ENCODE peak calls at places on chromosomes 11 and 22, in eight cellular contexts. E is testis; M is SJSA1; G is transverse colon; A is CD8-positive, alpha-beta T cell; F is tibial nerve; O is DND-41; T is A673. H is an unnamed sample. For H3K4me1 and H3K27me3, the result is how much of the 10 kb centered on the place peaks cover.

GRCh38 chr11:61754534-61755482 is 2.4 kb downstream of the MYRF start:
- DNase-seq in E (no peak), T (no peak), G (no peak), M (no peak), A (no peak), F (no peak), O (no peak), H (no peak)

GRCh38 chr11:124482362-124483147 is 37.1 kb upstream of the OR8B8 start:
- DNase-seq in M (no peak), G (no peak), F (no peak), T (peak), A (no peak), O (no peak), E (no peak), H (no peak)

GRCh38 chr11:111419181-111419580 is 40.1 kb upstream of the POU2AF1 start:
- DNase-seq in F (no peak), G (no peak), T (no peak), A (no peak), M (no peak), E (no peak), O (peak), H (no peak)

GRCh38 chr11:35541621-35542375 is 16.4 kb upstream of the PAMR1 start:
- DNase-seq in E (no peak), A (no peak), M (no peak), O (no peak), F (peak), G (peak), T (no peak), H (no peak)

GRCh38 chr22:29079218-29079901 is 6.5 kb downstream of the KREMEN1 start:
- DNase-seq in A (no peak), O (peak), M (no peak), E (peak), T (peak), G (peak), F (no peak), H (no peak)

GRCh38 chr11:60845338-60845737 is 3.4 kb downstream of the CCDC86 start:
- DNase-seq in O (no peak), F (no peak), E (no peak), M (no peak), G (no peak), A (no peak), T (no peak), H (no peak)

GRCh38 chr11:126280595-126280994 is 2.3 kb upstream of the TIRAP start:
- DNase-seq in O (no peak), G (no peak), E (no peak), A (no peak), T (no peak), F (no peak), M (no peak), H (no peak)

GRCh38 chr11:79066456-79067354 is 374.1 kb downstream of the TENM4 start:
- DNase-seq in G (no peak), O (no peak), E (peak), A (no peak), F (no peak), T (peak), M (no peak), H (no peak)

GRCh38 chr11:62665630-62666258 is 632 bp downstream of the CSKMT start:
- DNase-seq in A (peak), G (peak), O (peak), F (no peak), E (peak), M (peak), T (no peak), H (peak)

GRCh38 chr11:20327377-20327776 is 36.1 kb upstream of the HTATIP2 start:
- DNase-seq in G (no peak), M (no peak), E (no peak), A (no peak), T (no peak), O (no peak), F (no peak), H (no peak)

GRCh38 chr11:35553021-35553420 is 27.6 kb upstream of the PAMR1 start:
- DNase-seq in E (no peak), F (no peak), G (no peak), A (no peak), M (no peak), T (no peak), O (no peak), H (no peak)

GRCh38 chr11:92480519-92480918 is 255.9 kb downstream of the FAT3 start:
- DNase-seq in M (no peak), E (no peak), A (no peak), F (no peak), T (no peak), O (no peak), G (no peak), H (no peak)

GRCh38 chr22:47027766-47028165 is 265.3 kb downstream of the TBC1D22A start:
- DNase-seq in G (no peak), M (no peak), E (no peak), O (no peak), A (no peak), F (no peak), T (no peak), H (no peak)

GRCh38 chr11:61728066-61728939 is 24.1 kb upstream of the MYRF start:
- DNase-seq in M (no peak), F (no peak), G (no peak), A (no peak), E (no peak), O (no peak), T (no peak), H (no peak)

GRCh38 chr11:1163321-1163910 is 5.7 kb downstream of the MUC5AC start:
- DNase-seq in A (no peak), T (no peak), F (no peak), E (no peak), G (no peak), M (no peak), O (no peak), H (no peak)

GRCh38 chr11:47078751-47079524 is 97.7 kb downstream of the ARFGAP2 start:
- DNase-seq in O (no peak), T (no peak), F (no peak), M (no peak), G (no peak), E (no peak), A (no peak), H (no peak)

GRCh38 chr11:124863137-124863825 is 2.0 kb upstream of the ROBO3 start:
- DNase-seq in F (no peak), O (no peak), E (peak), T (no peak), G (no peak), M (no peak), A (no peak), H (no peak)

GRCh38 chr22:44172370-44173108 is 8.2 kb upstream of the PARVG start:
- DNase-seq in M (no peak), T (peak), F (peak), E (peak), A (no peak), G (peak), O (no peak), H (no peak)

GRCh38 chr11:113895367-113896155 is 9.0 kb upstream of the HTR3B start:
- DNase-seq in G (no peak), F (no peak), M (no peak), T (peak), A (no peak), O (no peak), E (peak), H (no peak)

GRCh38 chr11:124946735-124947141 is 7.3 kb upstream of the CCDC15 start:
- DNase-seq in F (no peak), O (no peak), T (no peak), M (no peak), G (no peak), E (no peak), A (no peak), H (no peak)

GRCh38 chr11:116336540-116336939 is 436.2 kb downstream of the BUD13 start:
- DNase-seq in T (no peak), M (no peak), O (no peak), A (no peak), G (no peak), E (no peak), F (no peak), H (no peak)

GRCh38 chr22:35033635-35034296 is 32.2 kb upstream of the ISX start:
- DNase-seq in G (no peak), E (no peak), M (no peak), F (no peak), O (no peak), T (no peak), A (no peak), H (no peak)

GRCh38 chr11:78613053-78613813 is 38.6 kb upstream of the NARS2 start:
- DNase-seq in M (no peak), E (no peak), O (no peak), G (no peak), A (no peak), F (no peak), T (no peak), H (no peak)

GRCh38 chr22:22082229-22082835 is 99.7 kb upstream of the TOP3B start:
- DNase-seq in M (no peak), G (no peak), T (no peak), O (no peak), E (no peak), F (no peak), A (no peak), H (no peak)

GRCh38 chr11:13247606-13248320 is 29.8 kb upstream of the BMAL1 start:
- DNase-seq in O (no peak), T (no peak), M (no peak), G (no peak), E (no peak), F (no peak), A (no peak), H (no peak)

GRCh38 chr11:78905756-78906155 is 331.1 kb upstream of the NARS2 start:
- DNase-seq in G (no peak), E (peak), O (no peak), F (no peak), M (no peak), A (no peak), T (no peak), H (no peak)

DNA sequence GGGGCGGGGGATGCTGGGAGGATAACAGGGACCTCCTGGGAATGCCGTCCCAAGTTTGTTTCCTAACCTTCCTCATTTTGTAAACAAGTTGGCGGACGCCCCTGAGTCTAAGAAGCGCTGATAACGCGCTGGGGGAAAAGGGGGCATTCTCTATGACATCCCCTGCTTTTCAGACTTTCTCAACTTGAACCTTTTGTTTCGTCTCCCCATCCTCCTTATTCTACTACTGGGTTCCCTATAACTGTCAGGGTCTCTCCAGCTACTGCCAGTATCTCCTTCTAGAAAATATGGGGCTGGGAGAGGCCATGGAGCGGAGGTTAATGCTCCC is 654 bp downstream of the TMEM86A start:
- DNase-seq in T (no peak), E (no peak), A (no peak), O (no peak), G (no peak), M (no peak), F (no peak), H (no peak)
- H3K27ac ChIP-seq in T (no peak), E (peak), A (peak), O (no peak), G (peak), M (no peak), F (peak), H (peak)

DNA sequence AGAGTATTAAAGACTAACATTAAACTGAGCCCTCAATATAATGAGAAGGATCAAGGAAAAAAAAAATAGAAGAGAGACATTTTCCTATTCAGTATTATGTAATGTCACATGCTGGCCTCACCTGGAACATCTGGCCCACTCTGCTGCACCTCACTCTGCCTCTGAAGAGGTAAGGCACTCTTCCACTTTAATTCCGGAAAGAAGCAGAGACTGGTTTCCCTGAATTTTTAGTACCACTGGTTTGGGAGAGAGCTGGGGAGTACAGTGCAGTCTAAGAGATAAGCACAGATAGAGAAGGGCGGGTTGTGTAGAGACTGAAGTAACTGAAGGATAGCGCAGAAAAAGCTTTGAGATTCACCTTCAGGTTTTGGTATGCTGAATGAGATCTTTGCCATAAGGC is 178.7 kb downstream of the SOX6 start:
- DNase-seq in G (no peak), A (no peak), O (no peak), E (no peak), T (no peak), F (no peak), M (no peak), H (no peak)
- H3K4me1 ChIP-seq in G (under half), A (under half), O (under half), E (under half), T (half or more), F (under half), M (under half), H (under half)

DNA sequence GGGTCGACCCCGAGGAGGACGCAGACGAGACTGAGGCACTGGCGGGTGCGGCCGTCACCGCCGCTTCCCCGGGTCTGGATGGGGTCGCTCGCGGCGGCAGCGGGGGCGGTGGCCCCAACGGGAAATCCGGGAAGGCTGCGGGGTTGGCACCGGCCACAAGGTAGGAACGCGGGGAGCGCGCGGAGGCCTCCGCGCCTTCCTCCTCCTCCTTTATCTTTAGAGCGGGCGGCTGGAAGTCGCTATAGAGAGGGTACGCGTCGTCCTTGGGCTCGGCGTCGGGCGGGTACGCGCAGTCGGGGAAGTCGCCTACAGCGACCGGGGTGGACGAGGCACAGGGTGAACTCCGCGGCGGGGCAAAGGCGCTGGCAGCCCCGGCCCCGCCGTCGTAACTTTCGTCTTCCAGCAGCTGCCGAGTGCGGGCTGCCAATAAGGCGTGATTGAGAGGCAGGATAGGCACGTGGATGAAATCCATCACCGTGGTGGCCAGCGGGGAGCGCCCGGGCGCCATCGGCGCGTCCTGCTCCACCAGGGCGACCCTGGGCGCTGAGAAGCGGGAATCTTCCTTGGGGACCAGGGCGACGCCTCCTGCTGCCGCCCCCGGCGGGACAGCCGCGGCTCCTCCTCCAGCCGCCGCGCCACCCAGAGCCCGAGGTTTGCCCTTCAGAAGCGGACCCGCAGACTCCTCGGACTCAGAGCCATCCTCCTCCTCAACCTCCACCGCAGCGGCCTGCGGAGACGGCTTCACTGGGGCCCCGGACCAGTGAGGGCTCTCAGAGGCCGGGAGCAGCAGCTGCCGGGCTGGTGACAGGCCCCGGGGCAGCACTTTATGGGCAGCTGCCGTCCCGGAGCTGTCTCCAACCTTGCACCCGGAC is 1.7 kb downstream of the PGR start:
- DNase-seq in T (peak), M (no peak), G (peak), E (peak), A (no peak), O (no peak), F (no peak), H (peak)
- H3K27me3 ChIP-seq in T (half or more), M (under half), G (half or more), E (under half), A (under half), O (under half), F (under half), H (under half)

GRCh38 chr11:93513763-93514162 is 29.4 kb downstream of the SMCO4 start:
- DNase-seq in M (no peak), G (no peak), F (no peak), E (no peak), O (no peak), T (no peak), A (no peak), H (no peak)

GRCh38 chr11:93514712-93515111 is 28.5 kb downstream of the SMCO4 start:
- DNase-seq in A (no peak), G (no peak), F (no peak), M (no peak), O (no peak), T (no peak), E (no peak), H (no peak)

GRCh38 chr11:93512965-93513667 is 30.1 kb downstream of the SMCO4 start:
- DNase-seq in F (no peak), T (no peak), E (no peak), A (no peak), M (no peak), G (no peak), O (no peak), H (no peak)

GRCh38 chr11:93510196-93510898 is 32.8 kb downstream of the SMCO4 start:
- DNase-seq in G (no peak), A (no peak), E (no peak), T (no peak), O (peak), F (no peak), M (no peak), H (no peak)

DNA sequence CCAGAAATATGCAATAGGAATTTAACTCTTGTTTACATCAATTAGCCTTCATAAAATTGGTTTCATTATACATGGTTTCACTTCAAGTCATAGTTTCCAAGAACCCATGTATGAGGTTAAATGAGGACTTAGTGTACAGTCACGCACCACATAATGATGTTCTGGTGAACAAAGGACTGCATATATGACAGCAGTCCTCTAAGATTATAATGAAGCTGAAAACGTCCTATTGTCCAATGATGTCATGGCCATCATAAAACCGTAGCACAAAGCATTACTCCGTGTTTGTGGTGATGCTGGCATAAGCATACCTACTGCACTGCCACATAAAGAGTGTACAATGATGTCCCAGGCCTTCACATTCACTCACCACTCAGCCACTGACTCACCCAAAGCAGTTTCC is 31.1 kb downstream of the SMCO4 start:
- DNase-seq in O (no peak), A (no peak), F (no peak), E (no peak), T (no peak), G (no peak), M (no peak), H (no peak)
- H3K27ac ChIP-seq in O (no peak), A (no peak), F (no peak), E (no peak), T (no peak), G (no peak), M (no peak), H (no peak)

GRCh38 chr11:100741866-100742625 is 55.0 kb downstream of the ARHGAP42 start:
- DNase-seq in A (no peak), F (no peak), E (no peak), T (no peak), O (no peak), M (no peak), G (no peak), H (no peak)
- H3K4me1 ChIP-seq in A (under half), F (under half), E (under half), T (under half), O (under half), M (under half), G (under half), H (under half)

DNA sequence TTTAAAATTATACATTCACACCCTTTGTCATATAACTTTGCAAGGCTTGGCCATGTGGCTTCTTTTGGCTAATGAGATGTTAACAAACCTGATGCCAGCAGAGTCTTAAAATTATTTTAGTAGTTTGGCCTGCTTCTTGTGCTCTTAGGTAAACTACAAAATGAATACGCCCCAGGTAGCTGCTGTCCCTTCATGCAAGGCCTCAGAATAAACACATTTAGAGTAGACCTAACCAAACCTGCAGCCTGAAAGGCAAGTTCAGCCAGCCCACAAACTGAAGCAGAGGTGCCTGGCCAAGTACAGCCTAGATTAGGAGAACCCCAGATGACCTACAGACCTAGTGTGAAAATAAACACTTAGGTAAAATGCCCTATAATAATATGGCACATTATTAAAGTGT is 50.2 kb downstream of the PHF21A start:
- DNase-seq in M (no peak), T (no peak), G (no peak), E (no peak), F (no peak), A (no peak), O (no peak), H (no peak)
- H3K27me3 ChIP-seq in M (under half), T (under half), G (under half), E (under half), F (under half), A (under half), O (under half), H (under half)

DNA sequence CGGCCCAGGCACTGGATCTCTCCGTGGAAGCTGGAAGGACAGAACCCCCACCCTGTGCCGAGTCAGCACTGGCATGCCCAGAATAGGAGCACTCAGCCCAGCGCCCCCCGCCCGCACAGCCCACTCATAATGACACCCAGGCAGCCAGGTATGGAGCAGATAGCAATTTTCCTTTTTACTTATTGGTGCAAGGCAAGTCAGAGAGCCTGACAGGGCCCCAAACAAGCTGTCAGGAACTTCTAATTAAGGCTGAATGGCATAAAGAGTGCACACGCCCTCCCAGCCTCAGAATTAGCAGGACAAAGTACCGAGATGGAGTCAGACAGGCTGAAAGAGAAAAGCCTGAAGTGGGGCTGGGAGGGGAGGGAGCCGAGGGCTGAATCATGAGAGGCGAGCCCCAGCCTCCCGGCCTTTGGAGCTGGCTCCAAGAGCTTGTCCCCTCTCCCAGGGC is 76.9 kb downstream of the DSCAML1 start:
- DNase-seq in T (no peak), O (no peak), M (no peak), E (no peak), A (no peak), G (no peak), F (no peak), H (no peak)
- H3K27ac ChIP-seq in T (no peak), O (no peak), M (no peak), E (no peak), A (no peak), G (no peak), F (no peak), H (no peak)

GRCh38 chr11:66721939-66722338 is 7.1 kb downstream of the SPTBN2 start:
- DNase-seq in F (no peak), O (no peak), M (no peak), G (no peak), E (no peak), A (no peak), T (no peak), H (no peak)

GRCh38 chr11:66725646-66726045 is 3.4 kb downstream of the SPTBN2 start:
- DNase-seq in M (no peak), T (no peak), E (no peak), G (no peak), F (no peak), O (no peak), A (no peak), H (no peak)

GRCh38 chr11:66722745-66723651 is 6.0 kb downstream of the SPTBN2 start:
- DNase-seq in G (no peak), F (no peak), E (peak), A (no peak), O (no peak), T (no peak), M (no peak), H (no peak)

GRCh38 chr11:66725114-66725513 is 3.9 kb downstream of the SPTBN2 start:
- DNase-seq in F (no peak), O (no peak), T (no peak), G (no peak), A (no peak), M (no peak), E (no peak), H (no peak)

GRCh38 chr11:66723693-66724092 is 5.3 kb downstream of the SPTBN2 start:
- DNase-seq in G (no peak), T (no peak), M (no peak), E (no peak), F (no peak), O (no peak), A (no peak), H (no peak)
- H3K4me1 ChIP-seq in G (under half), T (under half), M (under half), E (under half), F (under half), O (under half), A (under half), H (under half)

GRCh38 chr11:101113540-101113939 is 16.1 kb downstream of the PGR start:
- DNase-seq in T (no peak), E (no peak), F (no peak), M (no peak), G (no peak), A (no peak), O (no peak), H (no peak)
- H3K27me3 ChIP-seq in T (under half), E (under half), F (under half), M (under half), G (under half), A (under half), O (under half), H (under half)

H was measured in naive thymus-derived CD4-positive, alpha-beta T cell.